ENCODE peak calls at places on chromosomes 1 and 21, in five cellular contexts. M is stimulated activated naive CD8-positive, alpha-beta T cell treated with anti-CD3 and anti-CD28 coated beads, Interleukin-15, Interleukin-2, amounts not matched to agents 100 U/mL and 50 U/mL, for 24 hours; U is GM03348; R is stomach; I is NCI-H1092 treated with DMSO at 0.1 percent for 48 hours. N is an unnamed sample.

GRCh38 chr1:248818505-248819374 is 7.0 kb downstream of the SH3BP5L start:
- DNase-seq in R (no peak), I (no peak), U (no peak), M (no peak), N (no peak)

GRCh38 chr1:230704830-230705229 is 9.1 kb downstream of the AGT start:
- DNase-seq in R (no peak), M (no peak), U (no peak), I (no peak), N (no peak)

GRCh38 chr1:116665001-116665400 is 2.5 kb downstream of the IGSF3 start:
- DNase-seq in R (no peak), M (no peak), I (no peak), U (no peak), N (no peak)

GRCh38 chr1:202151045-202151444 is 6.5 kb upstream of the ARL8A start:
- DNase-seq in R (no peak), M (no peak), I (no peak), U (no peak), N (no peak)

GRCh38 chr1:114113801-114114750 is 39.6 kb downstream of the SYT6 start:
- DNase-seq in I (no peak), M (no peak), R (no peak), U (no peak), N (no peak)

GRCh38 chr1:161367684-161368398 is at the start of gene CFAP126:
- DNase-seq in I (peak; percentile 56), R (peak; percentile 49), M (peak; percentile 33), U (peak; percentile 33), N (peak; percentile 90)

GRCh38 chr21:37061926-37062591 is 10.8 kb downstream of the PIGP start:
- DNase-seq in U (peak; percentile 46), R (no peak), I (no peak), M (no peak), N (no peak)

GRCh38 chr1:36253463-36253862 is 29.2 kb downstream of the THRAP3 start:
- DNase-seq in U (no peak), R (no peak), M (no peak), I (no peak), N (no peak)

GRCh38 chr21:42616366-42617340 is 36.8 kb upstream of the PDE9A start:
- DNase-seq in I (no peak), R (no peak), U (no peak), M (no peak), N (no peak)

GRCh38 chr21:34514576-34515135 is 2.6 kb upstream of the KCNE1 start:
- DNase-seq in R (no peak), U (no peak), I (no peak), M (no peak), N (no peak)

GRCh38 chr1:235821361-235821981 is 45.2 kb downstream of the LYST start:
- DNase-seq in R (no peak), U (peak; percentile 39), M (no peak), I (no peak), N (no peak)

GRCh38 chr1:173532237-173532636 is 55.1 kb downstream of the PRDX6 start:
- DNase-seq in I (no peak), R (no peak), M (no peak), U (peak; percentile 14), N (no peak)

GRCh38 chr1:200453544-200453905 is 43.7 kb upstream of the ZNF281 start:
- DNase-seq in U (no peak), I (no peak), R (no peak), M (no peak), N (no peak)

GRCh38 chr1:27934818-27935549 is at the start of gene SMPDL3B:
- DNase-seq in I (no peak), R (peak; percentile 76), U (no peak), M (peak; percentile 22), N (no peak)

GRCh38 chr1:79113836-79114235 is 107.3 kb upstream of the ADGRL4 start:
- DNase-seq in U (no peak), R (no peak), I (no peak), M (no peak), N (no peak)

GRCh38 chr1:59173721-59174120 is 123.2 kb upstream of the FGGY start:
- DNase-seq in M (no peak), I (no peak), R (no peak), U (peak; percentile 54), N (no peak)

GRCh38 chr1:58778593-58778992 is 5.3 kb downstream of the JUN start:
- DNase-seq in U (no peak), I (no peak), R (no peak), M (no peak), N (no peak)

GRCh38 chr1:147919881-147920280 is 8.3 kb upstream of the GPR89B start:
- DNase-seq in I (no peak), R (no peak), M (no peak), U (no peak), N (no peak)

GRCh38 chr1:67590329-67590728 is 94.7 kb upstream of the GADD45A start:
- DNase-seq in U (peak; percentile 66), I (no peak), R (no peak), M (no peak), N (no peak)

GRCh38 chr1:59333626-59334277 is 36.9 kb downstream of the FGGY start:
- DNase-seq in U (no peak), R (no peak), I (no peak), M (no peak), N (no peak)